ENCODE peak calls at places on chromosome 18, in five cellular contexts. T is NCI-H1105, U is AG09319, D is T-helper 2 cell, E is C1 segment of cervical spinal cord. Z is an unnamed sample.

GRCh38 chr18:21598726-21599584 is 1.5 kb downstream of the ESCO1 start:
- DNase-seq in T (no peak), U (no peak), D (no peak), E (no peak), Z (no peak)

GRCh38 chr18:78561757-78562445 is 417.7 kb upstream of the SALL3 start:
- DNase-seq in T (no peak), U (no peak), D (no peak), E (peak), Z (no peak)

GRCh38 chr18:76610933-76611749 is 116.1 kb upstream of the ZNF516 start:
- DNase-seq in T (no peak), U (no peak), D (no peak), E (no peak), Z (no peak)

GRCh38 chr18:57443247-57443646 is 8.1 kb downstream of the ONECUT2 start:
- DNase-seq in T (no peak), U (no peak), D (no peak), E (no peak), Z (no peak)

GRCh38 chr18:55546873-55547704 is 40.9 kb downstream of the TCF4 start:
- DNase-seq in T (no peak), U (peak), D (no peak), E (peak), Z (no peak)

GRCh38 chr18:43571078-43571689 is 293.9 kb upstream of the SYT4 start:
- DNase-seq in T (peak), U (peak), D (no peak), E (no peak), Z (peak)

GRCh38 chr18:75124551-75124950 is 84.4 kb downstream of the PTGR3 start:
- DNase-seq in T (no peak), U (no peak), D (no peak), E (no peak), Z (no peak)

GRCh38 chr18:23998811-23999210 is 15.7 kb upstream of the TTC39C start:
- DNase-seq in T (peak), U (no peak), D (no peak), E (no peak), Z (peak)

GRCh38 chr18:48997985-48998831 is 47.4 kb upstream of the SMAD7 start:
- DNase-seq in T (no peak), U (peak), D (no peak), E (no peak), Z (peak)

GRCh38 chr18:4204151-4204720 is 250.9 kb downstream of the DLGAP1 start:
- DNase-seq in T (no peak), U (no peak), D (no peak), E (no peak), Z (no peak)

GRCh38 chr18:22667158-22667557 is 249.4 kb upstream of the CTAGE1 start:
- DNase-seq in T (no peak), U (no peak), D (no peak), E (no peak), Z (no peak)

GRCh38 chr18:59783138-59783537 is 85.9 kb upstream of the CCBE1 start:
- DNase-seq in T (peak), U (no peak), D (no peak), E (no peak), Z (peak)

Z was measured in NCI-H345.